ENCODE peak calls at places on chromosomes 5 and 9, in ten cellular contexts. One of them, this sample, is unnamed.

GRCh38 chr9:120478208-120478607 is 101.8 kb downstream of the CDK5RAP2 start:
- DNase-seq in breast epithelium: no peak
- DNase-seq in transverse colon: peak
- DNase-seq in hepatocyte: no peak
- DNase-seq in left ventricle myocardium inferior: no peak
- DNase-seq in CD4-positive, alpha-beta T cell: no peak
- DNase-seq in HL-60: peak
- DNase-seq in sigmoid colon: no peak
- DNase-seq in epithelial cell of esophagus: peak
- DNase-seq in AG10803: peak
- DNase-seq in this sample: no peak

GRCh38 chr5:141411575-141411974 is 1.2 kb upstream of the PCDHGA10 start:
- DNase-seq in breast epithelium: no peak
- DNase-seq in transverse colon: no peak
- DNase-seq in hepatocyte: no peak
- DNase-seq in left ventricle myocardium inferior: no peak
- DNase-seq in CD4-positive, alpha-beta T cell: no peak
- DNase-seq in HL-60: no peak
- DNase-seq in sigmoid colon: no peak
- DNase-seq in epithelial cell of esophagus: no peak
- DNase-seq in AG10803: no peak
- DNase-seq in this sample: no peak

GRCh38 chr9:1535051-1535450 is 480.1 kb upstream of the SMARCA2 start:
- DNase-seq in breast epithelium: no peak
- DNase-seq in transverse colon: no peak
- DNase-seq in hepatocyte: no peak
- DNase-seq in left ventricle myocardium inferior: no peak
- DNase-seq in CD4-positive, alpha-beta T cell: no peak
- DNase-seq in HL-60: no peak
- DNase-seq in sigmoid colon: no peak
- DNase-seq in epithelial cell of esophagus: no peak
- DNase-seq in AG10803: no peak
- DNase-seq in this sample: no peak

GRCh38 chr5:154044099-154044498 is 5.3 kb downstream of the MFAP3 start:
- DNase-seq in breast epithelium: no peak
- DNase-seq in transverse colon: no peak
- DNase-seq in hepatocyte: no peak
- DNase-seq in left ventricle myocardium inferior: no peak
- DNase-seq in CD4-positive, alpha-beta T cell: no peak
- DNase-seq in HL-60: no peak
- DNase-seq in sigmoid colon: no peak
- DNase-seq in epithelial cell of esophagus: no peak
- DNase-seq in AG10803: no peak
- DNase-seq in this sample: no peak

GRCh38 chr9:115882911-115883310 is 270.7 kb upstream of the PAPPA start:
- DNase-seq in breast epithelium: no peak
- DNase-seq in transverse colon: no peak
- DNase-seq in hepatocyte: no peak
- DNase-seq in left ventricle myocardium inferior: no peak
- DNase-seq in CD4-positive, alpha-beta T cell: no peak
- DNase-seq in HL-60: no peak
- DNase-seq in sigmoid colon: no peak
- DNase-seq in epithelial cell of esophagus: no peak
- DNase-seq in AG10803: peak
- DNase-seq in this sample: peak

GRCh38 chr5:180090769-180091546 is 19.4 kb upstream of the RNF130 start:
- DNase-seq in breast epithelium: no peak
- DNase-seq in transverse colon: peak
- DNase-seq in hepatocyte: peak
- DNase-seq in left ventricle myocardium inferior: no peak
- DNase-seq in CD4-positive, alpha-beta T cell: no peak
- DNase-seq in HL-60: peak
- DNase-seq in sigmoid colon: no peak
- DNase-seq in epithelial cell of esophagus: peak
- DNase-seq in AG10803: peak
- DNase-seq in this sample: no peak

GRCh38 chr9:71984388-71985069 is 73.1 kb downstream of the C9orf85 start:
- DNase-seq in breast epithelium: no peak
- DNase-seq in transverse colon: peak
- DNase-seq in hepatocyte: peak
- DNase-seq in left ventricle myocardium inferior: peak
- DNase-seq in CD4-positive, alpha-beta T cell: no peak
- DNase-seq in HL-60: no peak
- DNase-seq in sigmoid colon: no peak
- DNase-seq in epithelial cell of esophagus: peak
- DNase-seq in AG10803: peak
- DNase-seq in this sample: peak

GRCh38 chr9:129880654-129881546 is 45.6 kb downstream of the USP20 start:
- DNase-seq in breast epithelium: no peak
- DNase-seq in transverse colon: no peak
- DNase-seq in hepatocyte: peak
- DNase-seq in left ventricle myocardium inferior: no peak
- DNase-seq in CD4-positive, alpha-beta T cell: no peak
- DNase-seq in HL-60: no peak
- DNase-seq in sigmoid colon: no peak
- DNase-seq in epithelial cell of esophagus: no peak
- DNase-seq in AG10803: no peak
- DNase-seq in this sample: no peak

GRCh38 chr9:82231411-82231810 is 242.8 kb downstream of the SPATA31D1 start:
- DNase-seq in breast epithelium: no peak
- DNase-seq in transverse colon: no peak
- DNase-seq in hepatocyte: no peak
- DNase-seq in left ventricle myocardium inferior: no peak
- DNase-seq in CD4-positive, alpha-beta T cell: no peak
- DNase-seq in HL-60: no peak
- DNase-seq in sigmoid colon: no peak
- DNase-seq in epithelial cell of esophagus: no peak
- DNase-seq in AG10803: no peak
- DNase-seq in this sample: no peak

GRCh38 chr9:99140685-99141314 is 35.9 kb downstream of the TGFBR1 start:
- DNase-seq in breast epithelium: no peak
- DNase-seq in transverse colon: peak
- DNase-seq in hepatocyte: peak
- DNase-seq in left ventricle myocardium inferior: no peak
- DNase-seq in CD4-positive, alpha-beta T cell: peak
- DNase-seq in HL-60: peak
- DNase-seq in sigmoid colon: peak
- DNase-seq in epithelial cell of esophagus: peak
- DNase-seq in AG10803: peak
- DNase-seq in this sample: peak
- TF ChIP-seq CTCF in breast epithelium: peak
- TF ChIP-seq CTCF in transverse colon: peak
- TF ChIP-seq CTCF in hepatocyte: peak
- TF ChIP-seq CTCF in left ventricle myocardium inferior: peak
- TF ChIP-seq CTCF in CD4-positive, alpha-beta T cell: peak
- TF ChIP-seq CTCF in HL-60: peak
- TF ChIP-seq CTCF in sigmoid colon: peak
- TF ChIP-seq CTCF in epithelial cell of esophagus: peak
- TF ChIP-seq CTCF in AG10803: peak
- TF ChIP-seq CTCF in this sample: peak

DNA sequence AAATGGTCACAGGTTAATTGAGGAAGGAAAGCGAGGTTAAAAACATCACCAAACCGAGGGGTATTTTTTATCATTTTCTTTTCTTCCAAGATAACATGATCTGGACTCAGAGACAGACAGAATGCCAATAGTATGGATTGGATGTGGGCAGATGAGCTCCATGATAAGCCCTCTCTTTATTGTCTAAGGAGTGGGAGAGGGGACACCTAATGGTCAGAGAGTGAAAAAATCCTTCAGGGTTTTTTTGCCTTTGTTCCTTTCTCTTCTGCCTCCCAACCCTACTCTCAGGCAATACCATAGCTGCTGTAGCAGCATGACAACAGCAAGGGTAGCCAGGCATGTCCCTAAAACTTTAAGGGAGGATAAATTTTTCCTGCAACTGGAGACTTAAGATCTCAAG is 94.7 kb downstream of the DIRAS2 start:
- DNase-seq in breast epithelium: no peak
- DNase-seq in transverse colon: no peak
- DNase-seq in hepatocyte: no peak
- DNase-seq in left ventricle myocardium inferior: no peak
- DNase-seq in CD4-positive, alpha-beta T cell: no peak
- DNase-seq in HL-60: no peak
- DNase-seq in sigmoid colon: no peak
- DNase-seq in epithelial cell of esophagus: peak
- DNase-seq in AG10803: peak
- DNase-seq in this sample: no peak
- TF ChIP-seq CTCF in breast epithelium: no peak
- TF ChIP-seq CTCF in transverse colon: no peak
- TF ChIP-seq CTCF in hepatocyte: no peak
- TF ChIP-seq CTCF in left ventricle myocardium inferior: no peak
- TF ChIP-seq CTCF in CD4-positive, alpha-beta T cell: no peak
- TF ChIP-seq CTCF in HL-60: no peak
- TF ChIP-seq CTCF in sigmoid colon: no peak
- TF ChIP-seq CTCF in epithelial cell of esophagus: no peak
- TF ChIP-seq CTCF in AG10803: peak
- TF ChIP-seq CTCF in this sample: no peak

DNA sequence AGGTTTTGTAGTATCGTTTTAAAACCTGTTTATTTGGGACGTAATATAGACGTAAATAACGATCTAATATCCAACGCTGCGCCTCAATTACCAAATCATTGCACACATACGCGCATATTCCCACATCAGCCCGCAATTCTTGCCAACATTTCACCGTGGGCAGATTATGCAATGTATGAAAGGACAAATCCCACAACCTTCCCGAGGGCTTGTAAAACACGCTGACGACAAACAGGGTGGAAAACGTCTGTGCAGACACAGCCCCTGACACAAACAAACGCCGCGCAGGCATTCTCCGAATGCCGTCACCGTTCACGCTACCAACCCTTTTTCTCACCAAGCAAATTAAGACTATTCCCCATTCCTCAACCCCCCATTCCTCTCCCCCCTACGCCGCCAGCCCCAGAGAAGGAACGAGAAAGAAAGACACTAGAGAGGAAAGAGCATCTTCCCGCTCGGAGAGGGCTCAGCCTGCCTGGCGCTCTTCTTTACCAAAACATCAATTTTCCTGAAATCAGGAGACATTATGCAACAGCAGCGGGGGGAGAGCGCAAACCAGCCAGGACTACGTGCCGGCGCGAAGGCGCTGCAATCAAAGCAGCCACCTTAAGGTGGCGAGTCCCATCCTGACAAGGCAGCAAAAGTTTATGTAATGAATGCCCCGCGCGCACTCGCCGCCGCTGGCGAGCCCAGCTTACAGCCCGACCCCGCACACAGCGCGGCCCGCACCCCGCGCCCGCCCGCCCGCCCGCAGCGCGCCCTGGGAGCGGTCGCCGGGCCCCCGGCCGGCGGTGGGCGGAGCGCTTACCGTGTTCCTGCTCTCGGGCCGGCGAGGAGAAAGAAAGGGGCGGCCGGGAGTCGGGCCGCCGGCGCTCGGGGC is 560 bp downstream of the NFIL3 start:
- DNase-seq in breast epithelium: no peak
- DNase-seq in transverse colon: peak
- DNase-seq in hepatocyte: peak
- DNase-seq in left ventricle myocardium inferior: peak
- DNase-seq in CD4-positive, alpha-beta T cell: peak
- DNase-seq in HL-60: peak
- DNase-seq in sigmoid colon: peak
- DNase-seq in epithelial cell of esophagus: peak
- DNase-seq in AG10803: peak
- DNase-seq in this sample: peak
- TF ChIP-seq CTCF in breast epithelium: no peak
- TF ChIP-seq CTCF in transverse colon: no peak
- TF ChIP-seq CTCF in hepatocyte: no peak
- TF ChIP-seq CTCF in left ventricle myocardium inferior: peak
- TF ChIP-seq CTCF in CD4-positive, alpha-beta T cell: peak
- TF ChIP-seq CTCF in HL-60: peak
- TF ChIP-seq CTCF in sigmoid colon: no peak
- TF ChIP-seq CTCF in epithelial cell of esophagus: peak
- TF ChIP-seq CTCF in AG10803: peak
- TF ChIP-seq CTCF in this sample: peak

DNA sequence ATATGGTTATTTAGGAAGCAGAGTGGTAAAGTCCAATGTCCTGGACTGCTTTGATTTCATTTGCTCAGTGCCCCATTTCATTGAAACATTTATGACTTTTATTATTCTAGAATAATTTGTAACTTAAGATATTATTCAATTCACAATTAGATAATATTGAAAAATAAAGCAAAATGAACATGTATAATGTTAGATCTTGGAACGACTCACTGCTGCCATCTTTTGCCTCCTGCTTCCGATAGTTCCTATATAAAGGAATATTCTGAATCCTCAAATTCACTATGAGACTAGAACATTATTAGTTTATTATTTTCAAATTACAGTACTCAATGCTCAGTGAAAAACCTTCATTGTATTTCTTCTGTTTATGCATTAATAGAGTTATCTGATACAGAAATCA is 2.2 kb upstream of the CTNND2 start:
- DNase-seq in breast epithelium: no peak
- DNase-seq in transverse colon: no peak
- DNase-seq in hepatocyte: no peak
- DNase-seq in left ventricle myocardium inferior: no peak
- DNase-seq in CD4-positive, alpha-beta T cell: no peak
- DNase-seq in HL-60: no peak
- DNase-seq in sigmoid colon: no peak
- DNase-seq in epithelial cell of esophagus: no peak
- DNase-seq in AG10803: no peak
- DNase-seq in this sample: no peak
- TF ChIP-seq CTCF in breast epithelium: no peak
- TF ChIP-seq CTCF in transverse colon: no peak
- TF ChIP-seq CTCF in hepatocyte: peak
- TF ChIP-seq CTCF in left ventricle myocardium inferior: no peak
- TF ChIP-seq CTCF in CD4-positive, alpha-beta T cell: no peak
- TF ChIP-seq CTCF in HL-60: no peak
- TF ChIP-seq CTCF in sigmoid colon: no peak
- TF ChIP-seq CTCF in epithelial cell of esophagus: no peak
- TF ChIP-seq CTCF in AG10803: no peak
- TF ChIP-seq CTCF in this sample: no peak

This sample was measured in HFFc6.